ENCODE peak calls at places on chromosome 16, in five cellular contexts. O is naive thymus-derived CD8-positive, alpha-beta T cell; T is substantia nigra; Y is mucosa of descending colon; X is activated effector memory CD4-positive, alpha-beta T cell treated with Interleukin-2 at 50 U/mL for 16 hours. Q is an unnamed sample.

GRCh38 chr16:86029131-86029741 is 130.3 kb downstream of the IRF8 start:
- DNase-seq in O (no peak), T (peak), Y (peak), X (no peak), Q (peak)

GRCh38 chr16:23784811-23785447 is 30.1 kb downstream of the CHP2 start:
- DNase-seq in O (no peak), T (no peak), Y (no peak), X (no peak), Q (no peak)

GRCh38 chr16:87584271-87584670 is 18.0 kb upstream of the JPH3 start:
- DNase-seq in O (no peak), T (no peak), Y (no peak), X (no peak), Q (no peak)

GRCh38 chr16:13997526-13997925 is 73.6 kb upstream of the MRTFB start:
- DNase-seq in O (no peak), T (no peak), Y (no peak), X (no peak), Q (no peak)

GRCh38 chr16:2082171-2082982 is 34.6 kb downstream of the TSC2 start:
- DNase-seq in O (no peak), T (no peak), Y (peak), X (no peak), Q (no peak)

GRCh38 chr16:54976651-54977200 is 46.1 kb downstream of the IRX5 start:
- DNase-seq in O (no peak), T (no peak), Y (no peak), X (no peak), Q (no peak)

GRCh38 chr16:66919569-66920472 is 1.1 kb upstream of the CDH16 start:
- DNase-seq in O (no peak), T (no peak), Y (no peak), X (no peak), Q (no peak)

GRCh38 chr16:72788269-72788809 is 259.6 kb downstream of the ZFHX3 start:
- DNase-seq in O (no peak), T (no peak), Y (no peak), X (no peak), Q (no peak)

GRCh38 chr16:79613009-79613408 is 12.5 kb upstream of the MAF start:
- DNase-seq in O (no peak), T (no peak), Y (no peak), X (no peak), Q (no peak)

GRCh38 chr16:86215233-86215978 is 294.9 kb upstream of the FOXF1 start:
- DNase-seq in O (no peak), T (no peak), Y (no peak), X (no peak), Q (no peak)

GRCh38 chr16:27628216-27628945 is 78.4 kb downstream of the KATNIP start:
- DNase-seq in O (no peak), T (no peak), Y (peak), X (no peak), Q (no peak)

GRCh38 chr16:86212706-86213426 is 297.5 kb upstream of the FOXF1 start:
- DNase-seq in O (no peak), T (no peak), Y (no peak), X (no peak), Q (no peak)

GRCh38 chr16:1637526-1637925 is 25.4 kb downstream of the CRAMP1 start:
- DNase-seq in O (no peak), T (no peak), Y (no peak), X (no peak), Q (no peak)

GRCh38 chr16:89581045-89581695 is 5.6 kb downstream of the CPNE7 start:
- DNase-seq in O (no peak), T (no peak), Y (no peak), X (no peak), Q (no peak)

GRCh38 chr16:85609539-85609938 is 3.6 kb upstream of the GSE1 start:
- DNase-seq in O (no peak), T (no peak), Y (no peak), X (no peak), Q (no peak)

GRCh38 chr16:64534180-64534780 is 587.6 kb downstream of the CDH11 start:
- DNase-seq in O (no peak), T (no peak), Y (no peak), X (no peak), Q (no peak)

GRCh38 chr16:7124242-7124641 is 208.4 kb upstream of the RBFOX1 start:
- DNase-seq in O (no peak), T (no peak), Y (no peak), X (no peak), Q (no peak)

GRCh38 chr16:8963010-8963824 is 489 bp downstream of the USP7 start:
- DNase-seq in O (no peak), T (no peak), Y (peak), X (no peak), Q (no peak)

GRCh38 chr16:68739964-68740627 is 3.0 kb downstream of the CDH1 start:
- DNase-seq in O (no peak), T (no peak), Y (no peak), X (no peak), Q (no peak)

GRCh38 chr16:11179569-11179968 is 76.4 kb downstream of the SOCS1 start:
- DNase-seq in O (no peak), T (no peak), Y (no peak), X (no peak), Q (no peak)

GRCh38 chr16:11681977-11682654 is 13.9 kb downstream of the SNN start:
- DNase-seq in O (no peak), T (no peak), Y (peak), X (no peak), Q (peak)

GRCh38 chr16:53207810-53208752 is 153.3 kb downstream of the CHD9 start:
- DNase-seq in O (no peak), T (peak), Y (no peak), X (no peak), Q (no peak)

GRCh38 chr16:4273858-4274291 is 1.1 kb upstream of the TFAP4 start:
- DNase-seq in O (peak), T (no peak), Y (peak), X (peak), Q (peak)